ENCODE peak calls at places on chromosomes 4 and X, in six cellular contexts. G is kidney glomerular epithelial cell; S is NCI-H524; I is KBM-7; W is stimulated activated CD4-positive, alpha-beta T cell treated with anti-CD3 and anti-CD28 coated beads, Interleukin-4, amount 100 ng/mL, for 1 hour; U is M059J. R is an unnamed sample.

GRCh38 chr4:185716008-185716976 is 95.7 kb downstream of the SORBS2 start:
- DNase-seq in G (peak), S (peak), I (no peak), W (no peak), U (no peak), R (no peak)

GRCh38 chr4:40562681-40563080 is 67.0 kb downstream of the RBM47 start:
- DNase-seq in G (no peak), S (no peak), I (no peak), W (no peak), U (peak), R (peak)

GRCh38 chrX:106039920-106040319 is 1.4 kb upstream of the SERPINA7 start:
- DNase-seq in G (peak), S (peak), I (no peak), W (no peak), U (no peak), R (peak)

GRCh38 chrX:64229145-64229544 is 1.3 kb downstream of the ASB12 start:
- DNase-seq in G (no peak), S (peak), I (no peak), W (no peak), U (no peak), R (no peak)

GRCh38 chr4:4387531-4388311 is 819 bp downstream of the NSG1 start:
- DNase-seq in G (no peak), S (no peak), I (no peak), W (peak), U (no peak), R (no peak)

GRCh38 chr4:163607292-163607691 is 112.8 kb downstream of the TMA16 start:
- DNase-seq in G (no peak), S (no peak), I (peak), W (no peak), U (peak), R (no peak)

GRCh38 chr4:55172694-55173287 is 47.4 kb upstream of the KDR start:
- DNase-seq in G (peak), S (no peak), I (no peak), W (no peak), U (peak), R (peak)

GRCh38 chrX:134721766-134722532 is 63.7 kb upstream of the PLAC1 start:
- DNase-seq in G (no peak), S (no peak), I (no peak), W (no peak), U (peak), R (no peak)

GRCh38 chr4:13986533-13986932 is 359.0 kb upstream of the BOD1L1 start:
- DNase-seq in G (no peak), S (no peak), I (no peak), W (no peak), U (no peak), R (no peak)

GRCh38 chr4:121411151-121411744 is 30.4 kb upstream of the QRFPR start:
- DNase-seq in G (no peak), S (no peak), I (no peak), W (no peak), U (no peak), R (no peak)

GRCh38 chr4:78424456-78424855 is 127.1 kb upstream of the ANXA3 start:
- DNase-seq in G (peak), S (no peak), I (no peak), W (no peak), U (no peak), R (no peak)

GRCh38 chrX:31181377-31182038 is 109.7 kb upstream of the FTHL17 start:
- DNase-seq in G (no peak), S (no peak), I (no peak), W (no peak), U (no peak), R (no peak)

GRCh38 chr4:53645108-53645507 is 53.8 kb upstream of the LNX1 start:
- DNase-seq in G (no peak), S (no peak), I (no peak), W (no peak), U (no peak), R (no peak)

GRCh38 chrX:73215263-73215662 is 612 bp upstream of the NAP1L2 start:
- DNase-seq in G (no peak), S (no peak), I (no peak), W (no peak), U (no peak), R (no peak)

GRCh38 chr4:115537387-115537786 is 424.0 kb upstream of the NDST4 start:
- DNase-seq in G (no peak), S (no peak), I (peak), W (no peak), U (no peak), R (peak)

GRCh38 chrX:40402771-40403533 is 177.8 kb upstream of the ATP6AP2 start:
- DNase-seq in G (peak), S (no peak), I (no peak), W (peak), U (peak), R (peak)

GRCh38 chrX:42943051-42943450 is 165.1 kb upstream of the PPP1R2C start:
- DNase-seq in G (no peak), S (no peak), I (no peak), W (no peak), U (no peak), R (no peak)

GRCh38 chr4:152100378-152101201 is 339.8 kb upstream of the GATB start:
- DNase-seq in G (no peak), S (no peak), I (no peak), W (peak), U (peak), R (peak)

GRCh38 chr4:39502034-39502658 is 25.1 kb downstream of the UGDH start:
- DNase-seq in G (peak), S (no peak), I (no peak), W (no peak), U (peak), R (no peak)

GRCh38 chrX:47191331-47191730 is 2.3 kb upstream of the UBA1 start:
- DNase-seq in G (no peak), S (no peak), I (peak), W (peak), U (peak), R (peak)

GRCh38 chrX:1452497-1453389 is at the start of gene ASMTL:
- DNase-seq in G (no peak), S (no peak), I (peak), W (peak), U (peak), R (peak)

GRCh38 chr4:92232566-92232965 is 71.2 kb upstream of the GRID2 start:
- DNase-seq in G (no peak), S (no peak), I (no peak), W (no peak), U (peak), R (peak)

GRCh38 chr4:24820541-24820940 is 25.2 kb downstream of the SOD3 start:
- DNase-seq in G (no peak), S (no peak), I (no peak), W (no peak), U (no peak), R (no peak)

GRCh38 chr4:42555828-42556227 is 101.1 kb downstream of the ATP8A1 start:
- DNase-seq in G (peak), S (no peak), I (no peak), W (no peak), U (peak), R (peak)

GRCh38 chrX:2967998-2968909 is 38.1 kb upstream of the ARSH start:
- DNase-seq in G (no peak), S (no peak), I (no peak), W (peak), U (peak), R (peak)

R was measured in MCF 10A.